ENCODE peak calls at places on chromosomes 7 and 10, in seven cellular contexts. Q, C, X, O, W, G and N are unnamed samples.

GRCh38 chr10:74748632-74749031 is 77.8 kb upstream of the KAT6B start:
- DNase-seq in Q (no peak), C (no peak), X (no peak), O (no peak), W (no peak), G (no peak), N (no peak)

GRCh38 chr7:22628112-22628511 is 98.9 kb upstream of the IL6 start:
- DNase-seq in Q (no peak), C (no peak), X (no peak), O (no peak), W (no peak), G (no peak), N (no peak)

GRCh38 chr7:135320277-135320676 is 86.6 kb downstream of the STRA8 start:
- DNase-seq in Q (peak), C (peak), X (no peak), O (peak), W (no peak), G (peak), N (no peak)

GRCh38 chr10:59895629-59896116 is 10.7 kb downstream of the CCDC6 start:
- DNase-seq in Q (peak), C (no peak), X (no peak), O (no peak), W (no peak), G (no peak), N (no peak)

GRCh38 chr10:77186936-77187335 is 450.7 kb downstream of the KCNMA1 start:
- DNase-seq in Q (no peak), C (no peak), X (no peak), O (no peak), W (no peak), G (no peak), N (no peak)

GRCh38 chr10:79023489-79024162 is 45.1 kb upstream of the ZMIZ1 start:
- DNase-seq in Q (peak), C (no peak), X (no peak), O (no peak), W (no peak), G (no peak), N (no peak)

GRCh38 chr7:121546632-121547340 is 150.7 kb upstream of the FAM3C start:
- DNase-seq in Q (no peak), C (no peak), X (no peak), O (no peak), W (no peak), G (no peak), N (no peak)

GRCh38 chr10:1715821-1716220 is 21.5 kb downstream of the ADARB2 start:
- DNase-seq in Q (no peak), C (no peak), X (no peak), O (no peak), W (no peak), G (no peak), N (no peak)

GRCh38 chr10:23432161-23432560 is 6.7 kb upstream of the OTUD1 start:
- DNase-seq in Q (no peak), C (no peak), X (no peak), O (no peak), W (no peak), G (no peak), N (no peak)

GRCh38 chr7:41107330-41107937 is 595.5 kb downstream of the INHBA start:
- DNase-seq in Q (no peak), C (no peak), X (no peak), O (peak), W (no peak), G (no peak), N (no peak)